ENCODE peak calls at places on chromosomes 5 and 9, in eight cellular contexts. One of them, this sample, is unnamed.

GRCh38 chr9:91949946-91950664 is at the start of gene ROR2:
- DNase-seq in tibial artery: no peak
- DNase-seq in sigmoid colon: peak; percentile 89
- DNase-seq in left lung: peak; percentile 60
- DNase-seq in A549: peak; percentile 40
- DNase-seq in DND-41: no peak
- DNase-seq in CD8-positive, alpha-beta T cell: peak; percentile 13
- DNase-seq in upper lobe of left lung: peak; percentile 95
- DNase-seq in this sample: no peak

GRCh38 chr9:82168585-82168984 is 180.0 kb downstream of the SPATA31D1 start:
- DNase-seq in upper lobe of left lung: no peak
- DNase-seq in DND-41: no peak
- DNase-seq in tibial artery: no peak
- DNase-seq in A549: no peak
- DNase-seq in left lung: no peak
- DNase-seq in CD8-positive, alpha-beta T cell: no peak
- DNase-seq in sigmoid colon: no peak
- DNase-seq in this sample: no peak

GRCh38 chr5:95304706-95305105 is 19.8 kb upstream of the MCTP1 start:
- DNase-seq in left lung: no peak
- DNase-seq in tibial artery: no peak
- DNase-seq in CD8-positive, alpha-beta T cell: no peak
- DNase-seq in DND-41: no peak
- DNase-seq in A549: no peak
- DNase-seq in sigmoid colon: no peak
- DNase-seq in upper lobe of left lung: no peak
- DNase-seq in this sample: no peak

GRCh38 chr5:171630670-171631065 is 154.9 kb upstream of the SMIM23 start:
- DNase-seq in A549: no peak
- DNase-seq in sigmoid colon: no peak
- DNase-seq in DND-41: no peak
- DNase-seq in upper lobe of left lung: no peak
- DNase-seq in CD8-positive, alpha-beta T cell: no peak
- DNase-seq in left lung: no peak
- DNase-seq in tibial artery: no peak
- DNase-seq in this sample: no peak

GRCh38 chr9:94083384-94083783 is 880 bp upstream of the PTPDC1 start:
- DNase-seq in A549: no peak
- DNase-seq in DND-41: no peak
- DNase-seq in tibial artery: no peak
- DNase-seq in sigmoid colon: no peak
- DNase-seq in upper lobe of left lung: no peak
- DNase-seq in CD8-positive, alpha-beta T cell: no peak
- DNase-seq in left lung: peak; percentile 41
- DNase-seq in this sample: no peak

GRCh38 chr5:149002761-149003689 is 59.8 kb downstream of the SH3TC2 start:
- DNase-seq in upper lobe of left lung: no peak
- DNase-seq in sigmoid colon: no peak
- DNase-seq in A549: peak; percentile 27
- DNase-seq in tibial artery: no peak
- DNase-seq in DND-41: no peak
- DNase-seq in CD8-positive, alpha-beta T cell: no peak
- DNase-seq in left lung: no peak
- DNase-seq in this sample: no peak

GRCh38 chr5:134275822-134276221 is 49.9 kb upstream of the PPP2CA start:
- DNase-seq in A549: no peak
- DNase-seq in upper lobe of left lung: no peak
- DNase-seq in DND-41: no peak
- DNase-seq in left lung: no peak
- DNase-seq in CD8-positive, alpha-beta T cell: no peak
- DNase-seq in tibial artery: no peak
- DNase-seq in sigmoid colon: no peak
- DNase-seq in this sample: no peak

GRCh38 chr9:4035809-4036208 is 264.1 kb downstream of the GLIS3 start:
- DNase-seq in sigmoid colon: no peak
- DNase-seq in CD8-positive, alpha-beta T cell: no peak
- DNase-seq in tibial artery: no peak
- DNase-seq in A549: no peak
- DNase-seq in upper lobe of left lung: no peak
- DNase-seq in DND-41: no peak
- DNase-seq in left lung: no peak
- DNase-seq in this sample: no peak

GRCh38 chr9:9998491-9999287 is 614.1 kb downstream of the PTPRD start:
- DNase-seq in sigmoid colon: no peak
- DNase-seq in A549: peak; percentile 9
- DNase-seq in upper lobe of left lung: no peak
- DNase-seq in CD8-positive, alpha-beta T cell: no peak
- DNase-seq in left lung: no peak
- DNase-seq in DND-41: no peak
- DNase-seq in tibial artery: no peak
- DNase-seq in this sample: no peak

GRCh38 chr5:87369431-87369830 is 43.3 kb downstream of the CCNH start:
- DNase-seq in tibial artery: no peak
- DNase-seq in left lung: no peak
- DNase-seq in A549: no peak
- DNase-seq in CD8-positive, alpha-beta T cell: no peak
- DNase-seq in sigmoid colon: no peak
- DNase-seq in upper lobe of left lung: no peak
- DNase-seq in DND-41: no peak
- DNase-seq in this sample: no peak

GRCh38 chr9:121763131-121763530 is 111.7 kb downstream of the DAB2IP start:
- DNase-seq in CD8-positive, alpha-beta T cell: no peak
- DNase-seq in upper lobe of left lung: no peak
- DNase-seq in left lung: no peak
- DNase-seq in A549: no peak
- DNase-seq in tibial artery: no peak
- DNase-seq in sigmoid colon: no peak
- DNase-seq in DND-41: no peak
- DNase-seq in this sample: no peak

GRCh38 chr5:160511280-160511929 is 89.8 kb downstream of the PTTG1 start:
- DNase-seq in upper lobe of left lung: no peak
- DNase-seq in DND-41: no peak
- DNase-seq in sigmoid colon: no peak
- DNase-seq in tibial artery: no peak
- DNase-seq in A549: no peak
- DNase-seq in left lung: no peak
- DNase-seq in CD8-positive, alpha-beta T cell: no peak
- DNase-seq in this sample: no peak

GRCh38 chr9:130172858-130173461 is 756 bp downstream of the NCS1 start:
- DNase-seq in left lung: no peak
- DNase-seq in A549: no peak
- DNase-seq in upper lobe of left lung: peak; percentile 87
- DNase-seq in DND-41: no peak
- DNase-seq in CD8-positive, alpha-beta T cell: no peak
- DNase-seq in sigmoid colon: peak; percentile 81
- DNase-seq in tibial artery: no peak
- DNase-seq in this sample: no peak

GRCh38 chr5:32312194-32312681 is 501 bp downstream of the MTMR12 start:
- DNase-seq in CD8-positive, alpha-beta T cell: no peak
- DNase-seq in tibial artery: peak; percentile 64
- DNase-seq in sigmoid colon: peak; percentile 93
- DNase-seq in left lung: peak; percentile 72
- DNase-seq in A549: peak; percentile 37
- DNase-seq in upper lobe of left lung: peak; percentile 94
- DNase-seq in DND-41: peak; percentile 60
- DNase-seq in this sample: no peak

GRCh38 chr5:115686692-115687054 is 60.8 kb upstream of the TMED7 start:
- DNase-seq in tibial artery: no peak
- DNase-seq in upper lobe of left lung: no peak
- DNase-seq in left lung: no peak
- DNase-seq in CD8-positive, alpha-beta T cell: no peak
- DNase-seq in DND-41: no peak
- DNase-seq in A549: no peak
- DNase-seq in sigmoid colon: no peak
- DNase-seq in this sample: no peak

GRCh38 chr5:173495225-173495904 is 121.1 kb downstream of the BOD1 start:
- DNase-seq in A549: no peak
- DNase-seq in DND-41: no peak
- DNase-seq in CD8-positive, alpha-beta T cell: no peak
- DNase-seq in upper lobe of left lung: no peak
- DNase-seq in tibial artery: peak; percentile 58
- DNase-seq in left lung: no peak
- DNase-seq in sigmoid colon: no peak
- DNase-seq in this sample: no peak

GRCh38 chr9:17229945-17230560 is 95.2 kb downstream of the CNTLN start:
- DNase-seq in left lung: no peak
- DNase-seq in tibial artery: no peak
- DNase-seq in DND-41: no peak
- DNase-seq in A549: peak; percentile 42
- DNase-seq in CD8-positive, alpha-beta T cell: no peak
- DNase-seq in upper lobe of left lung: no peak
- DNase-seq in sigmoid colon: no peak
- DNase-seq in this sample: no peak

GRCh38 chr9:38067611-38067891 is 1.5 kb downstream of the SHB start:
- DNase-seq in CD8-positive, alpha-beta T cell: no peak
- DNase-seq in tibial artery: no peak
- DNase-seq in upper lobe of left lung: no peak
- DNase-seq in A549: no peak
- DNase-seq in left lung: peak; percentile 43
- DNase-seq in DND-41: no peak
- DNase-seq in sigmoid colon: peak; percentile 77
- DNase-seq in this sample: no peak

GRCh38 chr9:89817186-89817960 is 212.6 kb downstream of the GADD45G start:
- DNase-seq in A549: no peak
- DNase-seq in upper lobe of left lung: peak; percentile 59
- DNase-seq in DND-41: no peak
- DNase-seq in left lung: no peak
- DNase-seq in CD8-positive, alpha-beta T cell: no peak
- DNase-seq in tibial artery: no peak
- DNase-seq in sigmoid colon: no peak
- DNase-seq in this sample: no peak

GRCh38 chr9:96738147-96739027 is 39.5 kb downstream of the ZNF510 start:
- DNase-seq in sigmoid colon: no peak
- DNase-seq in upper lobe of left lung: no peak
- DNase-seq in DND-41: no peak
- DNase-seq in A549: no peak
- DNase-seq in tibial artery: no peak
- DNase-seq in left lung: no peak
- DNase-seq in CD8-positive, alpha-beta T cell: no peak
- DNase-seq in this sample: no peak

DNA sequence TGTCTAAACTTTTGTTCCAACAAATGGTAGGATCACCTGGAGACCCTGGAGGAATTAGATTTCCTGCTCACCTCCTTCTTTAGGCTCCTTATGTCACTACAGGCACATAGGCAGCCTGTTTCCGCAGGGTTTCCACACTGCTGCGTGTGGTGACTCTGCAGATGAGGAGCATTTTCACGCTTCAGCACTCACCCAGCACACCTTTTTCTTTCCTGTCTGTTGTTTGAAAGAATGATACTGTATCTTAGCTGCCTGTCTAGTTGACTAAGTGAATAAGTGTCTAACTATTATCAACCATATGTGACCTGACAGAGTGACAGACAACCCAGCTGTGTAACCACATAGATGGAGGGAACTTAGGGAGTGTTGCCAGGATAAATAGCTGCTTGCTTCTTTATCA is 36.1 kb downstream of the ZNF510 start:
- DNase-seq in sigmoid colon: no peak
- DNase-seq in A549: no peak
- DNase-seq in DND-41: no peak
- DNase-seq in upper lobe of left lung: no peak
- DNase-seq in CD8-positive, alpha-beta T cell: no peak
- DNase-seq in left lung: no peak
- DNase-seq in tibial artery: no peak
- DNase-seq in this sample: no peak
- H3K9me3 ChIP-seq in sigmoid colon: peaks cover 33% of the 10 kb centered on the region
- H3K9me3 ChIP-seq in A549: peaks cover 67% of the 10 kb centered on the region
- H3K9me3 ChIP-seq in DND-41: no peaks in the 10 kb centered on the region
- H3K9me3 ChIP-seq in upper lobe of left lung: peaks cover 80% of the 10 kb centered on the region
- H3K9me3 ChIP-seq in CD8-positive, alpha-beta T cell: peaks cover 15% of the 10 kb centered on the region
- H3K9me3 ChIP-seq in left lung: peaks cover 86% of the 10 kb centered on the region
- H3K9me3 ChIP-seq in tibial artery: peaks cover 17% of the 10 kb centered on the region
- H3K9me3 ChIP-seq in this sample: peaks cover 62% of the 10 kb centered on the region

GRCh38 chr5:67006152-67006848 is 190.3 kb downstream of the CD180 start:
- DNase-seq in DND-41: no peak
- DNase-seq in upper lobe of left lung: no peak
- DNase-seq in left lung: no peak
- DNase-seq in tibial artery: no peak
- DNase-seq in A549: no peak
- DNase-seq in CD8-positive, alpha-beta T cell: no peak
- DNase-seq in sigmoid colon: no peak
- DNase-seq in this sample: no peak
- H3K4me1 ChIP-seq in DND-41: peaks cover 33% of the 10 kb centered on the region
- H3K4me1 ChIP-seq in upper lobe of left lung: peaks cover 56% of the 10 kb centered on the region
- H3K4me1 ChIP-seq in left lung: peaks cover 32% of the 10 kb centered on the region
- H3K4me1 ChIP-seq in tibial artery: no peaks in the 10 kb centered on the region
- H3K4me1 ChIP-seq in A549: peaks cover 19% of the 10 kb centered on the region
- H3K4me1 ChIP-seq in CD8-positive, alpha-beta T cell: peaks cover 36% of the 10 kb centered on the region
- H3K4me1 ChIP-seq in sigmoid colon: peaks cover 47% of the 10 kb centered on the region
- H3K4me1 ChIP-seq in this sample: peaks cover 56% of the 10 kb centered on the region

DNA sequence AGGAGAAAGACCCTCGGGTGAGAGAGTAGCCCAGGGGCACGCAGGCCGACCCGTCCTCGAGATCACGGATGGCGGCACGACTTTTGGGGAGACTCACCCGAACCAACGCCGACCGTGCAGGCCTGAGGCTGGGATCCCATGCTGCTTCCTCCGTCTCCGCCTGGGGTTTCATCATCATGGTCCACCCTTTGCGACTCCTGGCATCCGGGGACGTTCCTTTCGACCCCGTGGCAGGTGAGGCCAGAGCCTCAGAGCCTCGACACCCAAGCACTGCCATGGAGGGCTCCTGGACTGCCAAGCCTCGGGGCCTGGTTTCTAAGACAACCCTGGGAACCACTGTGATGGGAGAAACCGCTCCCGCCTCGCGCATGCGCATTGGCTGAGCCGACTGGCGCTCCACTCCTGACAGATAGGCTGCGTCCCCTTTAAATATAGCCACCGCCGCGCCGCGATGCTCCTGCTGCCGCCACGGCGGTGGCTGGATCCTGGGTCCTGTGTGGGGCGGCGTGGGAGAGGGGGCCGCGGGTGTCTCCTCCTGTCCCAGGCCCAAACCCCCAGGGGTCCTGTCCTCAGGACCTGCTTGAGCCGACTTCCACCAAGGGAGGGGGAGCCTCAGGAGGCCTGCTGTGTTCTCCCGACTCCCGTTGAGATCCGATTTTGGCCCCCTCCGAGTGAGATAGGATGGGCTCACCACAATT is 481.6 kb downstream of the SPATA31A7 start:
- DNase-seq in tibial artery: no peak
- DNase-seq in upper lobe of left lung: peak; percentile 59
- DNase-seq in A549: no peak
- DNase-seq in CD8-positive, alpha-beta T cell: no peak
- DNase-seq in sigmoid colon: peak; percentile 52
- DNase-seq in DND-41: no peak
- DNase-seq in left lung: no peak
- DNase-seq in this sample: no peak
- H3K9me3 ChIP-seq in tibial artery: no peaks in the 10 kb centered on the region
- H3K9me3 ChIP-seq in upper lobe of left lung: peaks cover 45% of the 10 kb centered on the region
- H3K9me3 ChIP-seq in A549: peaks cover 2% of the 10 kb centered on the region
- H3K9me3 ChIP-seq in CD8-positive, alpha-beta T cell: no peaks in the 10 kb centered on the region
- H3K9me3 ChIP-seq in sigmoid colon: no peaks in the 10 kb centered on the region
- H3K9me3 ChIP-seq in DND-41: no peaks in the 10 kb centered on the region
- H3K9me3 ChIP-seq in left lung: peaks cover 58% of the 10 kb centered on the region
- H3K9me3 ChIP-seq in this sample: peaks cover 32% of the 10 kb centered on the region

DNA sequence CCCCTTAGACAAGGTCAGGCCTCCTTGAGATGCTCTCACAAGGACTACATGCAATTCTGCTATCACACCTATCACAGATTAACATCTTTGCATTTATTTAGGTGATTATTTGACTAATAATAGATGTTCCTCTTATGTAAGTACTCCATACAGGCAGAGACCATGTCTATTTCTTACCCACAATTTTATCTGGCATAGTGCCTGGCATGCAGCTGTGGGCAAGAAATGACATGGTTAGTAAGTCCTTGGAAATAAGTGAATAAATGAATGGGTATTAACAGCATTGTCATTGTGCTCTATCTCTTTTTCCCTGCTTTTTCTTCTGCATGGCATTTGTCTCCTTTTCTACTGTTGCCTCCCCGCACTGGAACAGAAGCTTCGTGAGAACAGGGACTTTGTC is 49.4 kb downstream of the SLC22A5 start:
- DNase-seq in DND-41: no peak
- DNase-seq in upper lobe of left lung: no peak
- DNase-seq in CD8-positive, alpha-beta T cell: no peak
- DNase-seq in left lung: no peak
- DNase-seq in tibial artery: no peak
- DNase-seq in A549: no peak
- DNase-seq in sigmoid colon: peak; percentile 40
- DNase-seq in this sample: no peak
- H3K4me1 ChIP-seq in DND-41: peaks cover 100% of the 10 kb centered on the region
- H3K4me1 ChIP-seq in upper lobe of left lung: peaks cover 99% of the 10 kb centered on the region
- H3K4me1 ChIP-seq in CD8-positive, alpha-beta T cell: peaks cover 81% of the 10 kb centered on the region
- H3K4me1 ChIP-seq in left lung: peaks cover 100% of the 10 kb centered on the region
- H3K4me1 ChIP-seq in tibial artery: no peaks in the 10 kb centered on the region
- H3K4me1 ChIP-seq in A549: peaks cover 42% of the 10 kb centered on the region
- H3K4me1 ChIP-seq in sigmoid colon: peaks cover 100% of the 10 kb centered on the region
- H3K4me1 ChIP-seq in this sample: peaks cover 85% of the 10 kb centered on the region